ENCODE peak calls at places on chromosome X, in nine cellular contexts. M is Panc1, W is LNCaP clone FGC, Q is astrocyte of the spinal cord, Y is BE2C, X is lower leg skin, C is HCT116, A is epithelial cell of esophagus, F is uterus. J is an unnamed sample.

GRCh38 chrX:73855546-73855945 is 292.5 kb downstream of the CHIC1 start:
- DNase-seq in M (peak), W (peak), Q (peak), Y (peak), X (peak), C (peak), A (peak), F (peak), J (peak)

GRCh38 chrX:21126661-21127060 is 247.6 kb upstream of the CNKSR2 start:
- DNase-seq in M (no peak), W (no peak), Q (no peak), Y (no peak), X (no peak), C (no peak), A (no peak), F (no peak), J (no peak)

GRCh38 chrX:31508338-31508737 is 436.5 kb upstream of the FTHL17 start:
- DNase-seq in M (no peak), W (no peak), Q (peak), Y (peak), X (no peak), C (no peak), A (peak), F (no peak), J (peak)

GRCh38 chrX:130728208-130728607 is 174.8 kb downstream of the ENOX2 start:
- DNase-seq in M (no peak), W (no peak), Q (peak), Y (no peak), X (no peak), C (no peak), A (peak), F (no peak), J (peak)

GRCh38 chrX:132533409-132533808 is 44.6 kb upstream of the MBNL3 start:
- DNase-seq in M (no peak), W (no peak), Q (peak), Y (no peak), X (no peak), C (no peak), A (no peak), F (no peak), J (no peak)

GRCh38 chrX:101417981-101418841 is 10.2 kb downstream of the HNRNPH2 start:
- DNase-seq in M (no peak), W (no peak), Q (peak), Y (peak), X (peak), C (no peak), A (no peak), F (peak), J (peak)

GRCh38 chrX:17553451-17553850 is 178.5 kb downstream of the NHS start:
- DNase-seq in M (no peak), W (no peak), Q (peak), Y (no peak), X (no peak), C (no peak), A (peak), F (no peak), J (peak)

GRCh38 chrX:71103110-71103983 is 3.2 kb downstream of the CXorf65 start:
- DNase-seq in M (no peak), W (no peak), Q (no peak), Y (peak), X (no peak), C (no peak), A (no peak), F (no peak), J (no peak)

GRCh38 chrX:41382699-41383645 is 49.0 kb downstream of the DDX3X start:
- DNase-seq in M (no peak), W (no peak), Q (peak), Y (no peak), X (no peak), C (peak), A (no peak), F (no peak), J (peak)

GRCh38 chrX:141467442-141467841 is 117.1 kb downstream of the SPANXA1 start:
- DNase-seq in M (no peak), W (no peak), Q (no peak), Y (no peak), X (no peak), C (no peak), A (peak), F (no peak), J (no peak)

GRCh38 chrX:43676960-43677582 is 21.0 kb downstream of the MAOA start:
- DNase-seq in M (no peak), W (no peak), Q (peak), Y (no peak), X (no peak), C (no peak), A (no peak), F (no peak), J (peak)

GRCh38 chrX:69010339-69010738 is 154.9 kb downstream of the PJA1 start:
- DNase-seq in M (no peak), W (no peak), Q (no peak), Y (no peak), X (peak), C (no peak), A (no peak), F (no peak), J (no peak)

GRCh38 chrX:132463411-132463810 is 25.4 kb downstream of the MBNL3 start:
- DNase-seq in M (no peak), W (no peak), Q (no peak), Y (peak), X (no peak), C (peak), A (no peak), F (no peak), J (peak)

GRCh38 chrX:95076449-95076848 is 1402.4 kb downstream of the FAM133A start:
- DNase-seq in M (no peak), W (peak), Q (peak), Y (peak), X (no peak), C (no peak), A (peak), F (no peak), J (peak)

GRCh38 chrX:135520553-135521404 is at the start of gene INTS6L:
- DNase-seq in M (peak), W (peak), Q (peak), Y (peak), X (peak), C (peak), A (peak), F (peak), J (peak)

GRCh38 chrX:69505772-69506616 is 1.9 kb downstream of the NALF2 start:
- DNase-seq in M (no peak), W (no peak), Q (no peak), Y (no peak), X (peak), C (no peak), A (peak), F (no peak), J (no peak)

GRCh38 chrX:17547658-17548057 is 172.7 kb downstream of the NHS start:
- DNase-seq in M (no peak), W (no peak), Q (peak), Y (peak), X (peak), C (peak), A (peak), F (peak), J (peak)

GRCh38 chrX:41870719-41871151 is 52.6 kb downstream of the CASK start:
- DNase-seq in M (no peak), W (no peak), Q (no peak), Y (no peak), X (no peak), C (no peak), A (no peak), F (no peak), J (no peak)

GRCh38 chrX:53256446-53257041 is 24.8 kb downstream of the IQSEC2 start:
- DNase-seq in M (no peak), W (no peak), Q (no peak), Y (no peak), X (no peak), C (no peak), A (no peak), F (no peak), J (no peak)

GRCh38 chrX:101685923-101686322 is 26.3 kb upstream of the ARMCX2 start:
- DNase-seq in M (no peak), W (no peak), Q (peak), Y (no peak), X (no peak), C (no peak), A (no peak), F (no peak), J (no peak)

GRCh38 chrX:48937065-48937907 is 18.5 kb upstream of the PIM2 start:
- DNase-seq in M (no peak), W (no peak), Q (peak), Y (no peak), X (peak), C (no peak), A (no peak), F (no peak), J (peak)

GRCh38 chrX:45445745-45446412 is 245.2 kb upstream of the DIPK2B start:
- DNase-seq in M (peak), W (no peak), Q (peak), Y (no peak), X (no peak), C (peak), A (peak), F (no peak), J (peak)

GRCh38 chrX:152821145-152821765 is 9.3 kb downstream of the CETN2 start:
- DNase-seq in M (no peak), W (peak), Q (no peak), Y (peak), X (no peak), C (peak), A (peak), F (no peak), J (peak)

GRCh38 chrX:68146054-68146453 is 287.2 kb downstream of the OPHN1 start:
- DNase-seq in M (no peak), W (peak), Q (peak), Y (no peak), X (no peak), C (peak), A (peak), F (no peak), J (peak)

GRCh38 chrX:73930300-73930699 is 367.3 kb downstream of the CHIC1 start:
- DNase-seq in M (no peak), W (no peak), Q (peak), Y (no peak), X (no peak), C (no peak), A (peak), F (no peak), J (no peak)

GRCh38 chrX:55135171-55135570 is 46.4 kb downstream of the PAGE2 start:
- DNase-seq in M (peak), W (no peak), Q (peak), Y (peak), X (no peak), C (peak), A (peak), F (peak), J (peak)

GRCh38 chrX:149527705-149528104 is 13.1 kb upstream of the EOLA1 start:
- DNase-seq in M (peak), W (no peak), Q (peak), Y (no peak), X (peak), C (no peak), A (peak), F (no peak), J (peak)

GRCh38 chrX:34332336-34332735 is 200.2 kb upstream of the FAM47A start:
- DNase-seq in M (no peak), W (no peak), Q (no peak), Y (no peak), X (no peak), C (no peak), A (no peak), F (no peak), J (peak)

GRCh38 chrX:9466115-9466495 is 1.2 kb downstream of the TBL1X start:
- DNase-seq in M (no peak), W (no peak), Q (no peak), Y (peak), X (peak), C (no peak), A (peak), F (peak), J (peak)

GRCh38 chrX:53316860-53317237 is 35.5 kb upstream of the IQSEC2 start:
- DNase-seq in M (no peak), W (no peak), Q (no peak), Y (no peak), X (no peak), C (no peak), A (no peak), F (no peak), J (no peak)

GRCh38 chrX:134695999-134696398 is 37.7 kb upstream of the PLAC1 start:
- DNase-seq in M (no peak), W (no peak), Q (no peak), Y (no peak), X (no peak), C (no peak), A (no peak), F (no peak), J (no peak)

GRCh38 chrX:108275732-108276131 is 162.5 kb downstream of the COL4A6 start:
- DNase-seq in M (no peak), W (no peak), Q (no peak), Y (no peak), X (no peak), C (no peak), A (no peak), F (no peak), J (no peak)

GRCh38 chrX:39674771-39675553 is 422.8 kb downstream of the BCOR start:
- DNase-seq in M (no peak), W (no peak), Q (no peak), Y (no peak), X (no peak), C (no peak), A (no peak), F (no peak), J (no peak)

GRCh38 chrX:31374786-31375185 is 302.9 kb upstream of the FTHL17 start:
- DNase-seq in M (no peak), W (no peak), Q (no peak), Y (no peak), X (no peak), C (no peak), A (no peak), F (no peak), J (no peak)

GRCh38 chrX:120664081-120664480 is 34.2 kb upstream of the C1GALT1C1 start:
- DNase-seq in M (peak), W (no peak), Q (peak), Y (no peak), X (no peak), C (peak), A (peak), F (no peak), J (peak)
- TF ChIP-seq CTCF in M (peak), W (peak), Q (no peak), Y (no peak), X (no peak), C (peak), A (no peak), F (no peak), J (no peak)

GRCh38 chrX:13747836-13748235 is 13.3 kb downstream of the OFD1 start:
- DNase-seq in M (no peak), W (no peak), Q (peak), Y (peak), X (no peak), C (peak), A (peak), F (peak), J (no peak)
- TF ChIP-seq CTCF in M (peak), W (peak), Q (peak), Y (peak), X (no peak), C (peak), A (peak), F (peak), J (peak)

DNA sequence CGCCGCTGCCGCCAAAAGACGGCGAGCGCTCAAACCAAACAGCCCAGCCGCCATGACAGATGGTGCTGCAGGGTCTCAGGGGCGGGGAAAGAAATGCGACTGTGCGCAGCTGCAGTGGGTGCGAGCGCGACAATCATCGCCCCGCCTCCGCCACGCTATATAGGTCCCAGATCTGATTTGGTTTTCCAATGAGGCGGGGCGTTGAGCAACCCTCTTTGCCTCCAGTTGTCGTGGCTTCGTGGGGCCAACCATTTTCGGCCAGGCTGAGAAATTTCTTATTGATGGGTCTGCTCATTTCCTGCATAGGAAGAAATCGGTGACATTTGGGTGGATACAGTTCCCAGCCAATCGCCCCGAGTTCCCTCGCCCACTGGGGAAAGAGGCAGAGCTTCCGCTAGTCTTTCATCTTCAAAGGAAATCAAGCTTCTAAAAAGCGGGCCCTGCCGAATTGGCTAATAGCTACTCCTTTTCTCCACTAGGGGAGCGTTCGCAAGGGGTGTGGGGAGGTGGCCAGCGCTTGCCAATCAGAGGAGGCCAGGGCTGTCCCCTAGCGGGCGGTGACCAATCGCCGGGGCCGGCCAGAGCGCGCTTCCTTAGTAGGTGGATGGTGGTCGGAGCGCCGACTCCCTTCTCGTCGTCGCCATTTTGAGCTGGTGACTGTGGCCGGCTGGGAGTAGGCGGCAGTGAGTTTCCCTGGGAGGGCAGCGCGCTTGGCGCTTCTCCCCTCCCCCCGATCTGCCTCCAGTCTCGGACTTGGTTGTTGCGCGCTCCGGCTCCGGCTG is at the start of the genes NDUFB11 and RBM10:
- DNase-seq in M (peak), W (peak), Q (peak), Y (peak), X (peak), C (peak), A (peak), F (peak), J (peak)
- TF ChIP-seq CTCF in M (peak), W (peak), Q (peak), Y (peak), X (no peak), C (no peak), A (peak), F (peak), J (peak)

GRCh38 chrX:110146521-110146920 is 143.6 kb downstream of the TMEM164 start:
- DNase-seq in M (peak), W (no peak), Q (peak), Y (peak), X (no peak), C (peak), A (peak), F (peak), J (peak)
- TF ChIP-seq CTCF in M (peak), W (peak), Q (peak), Y (peak), X (no peak), C (peak), A (peak), F (peak), J (peak)

GRCh38 chrX:37943554-37943953 is 62.8 kb upstream of the SYTL5 start:
- DNase-seq in M (no peak), W (no peak), Q (no peak), Y (no peak), X (no peak), C (no peak), A (no peak), F (no peak), J (no peak)
- TF ChIP-seq CTCF in M (no peak), W (no peak), Q (no peak), Y (no peak), X (no peak), C (no peak), A (no peak), F (no peak), J (no peak)

GRCh38 chrX:109390556-109390955 is 91.3 kb downstream of the GUCY2F start:
- DNase-seq in M (no peak), W (no peak), Q (no peak), Y (no peak), X (no peak), C (no peak), A (peak), F (no peak), J (no peak)

GRCh38 chrX:109399831-109400230 is 82.1 kb downstream of the GUCY2F start:
- DNase-seq in M (no peak), W (no peak), Q (no peak), Y (no peak), X (no peak), C (no peak), A (no peak), F (no peak), J (no peak)

GRCh38 chrX:109389917-109390316 is 92.0 kb downstream of the GUCY2F start:
- DNase-seq in M (no peak), W (no peak), Q (no peak), Y (no peak), X (no peak), C (no peak), A (no peak), F (no peak), J (no peak)

GRCh38 chrX:109392895-109393294 is 89.0 kb downstream of the GUCY2F start:
- DNase-seq in M (no peak), W (no peak), Q (no peak), Y (no peak), X (no peak), C (no peak), A (no peak), F (no peak), J (no peak)

DNA sequence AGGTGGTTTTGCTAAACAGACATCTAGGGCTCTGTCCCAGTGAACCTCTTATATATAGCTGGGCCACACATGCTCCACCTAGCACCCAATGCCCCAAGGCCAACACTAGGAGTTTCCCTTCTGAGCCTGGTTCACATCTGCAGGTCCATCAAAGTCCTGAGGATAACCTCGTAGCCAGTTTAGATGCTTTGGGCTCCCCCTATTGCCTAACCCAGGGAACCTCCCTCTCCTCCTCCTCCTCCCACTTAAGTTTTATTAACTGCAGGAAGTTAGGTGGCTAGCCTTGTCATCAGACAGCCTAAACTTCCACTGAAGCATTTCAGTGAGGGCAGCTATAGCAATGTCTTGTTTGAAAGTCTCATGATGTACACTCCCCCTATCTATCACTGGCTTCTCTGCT is 88.0 kb downstream of the GUCY2F start:
- DNase-seq in M (no peak), W (no peak), Q (no peak), Y (no peak), X (no peak), C (no peak), A (peak), F (no peak), J (peak)
- TF ChIP-seq CTCF in M (peak), W (peak), Q (no peak), Y (no peak), X (no peak), C (no peak), A (no peak), F (no peak), J (no peak)

GRCh38 chrX:2390754-2391153 is 110.0 kb downstream of the DHRSX start:
- DNase-seq in M (no peak), W (no peak), Q (no peak), Y (no peak), X (no peak), C (no peak), A (no peak), F (no peak), J (no peak)

GRCh38 chrX:2388669-2389068 is 112.1 kb downstream of the DHRSX start:
- DNase-seq in M (no peak), W (no peak), Q (no peak), Y (no peak), X (no peak), C (no peak), A (no peak), F (no peak), J (no peak)

GRCh38 chrX:2395261-2395850 is 105.4 kb downstream of the DHRSX start:
- DNase-seq in M (no peak), W (no peak), Q (no peak), Y (no peak), X (peak), C (no peak), A (no peak), F (no peak), J (no peak)

GRCh38 chrX:2389324-2389723 is 111.5 kb downstream of the DHRSX start:
- DNase-seq in M (no peak), W (no peak), Q (no peak), Y (no peak), X (peak), C (no peak), A (no peak), F (no peak), J (no peak)

GRCh38 chrX:2391869-2392606 is 108.7 kb downstream of the DHRSX start:
- DNase-seq in M (no peak), W (no peak), Q (peak), Y (no peak), X (peak), C (peak), A (peak), F (no peak), J (peak)
- TF ChIP-seq CTCF in M (no peak), W (no peak), Q (no peak), Y (no peak), X (no peak), C (no peak), A (peak), F (no peak), J (peak)